ENCODE peak calls at places on chromosomes 16 and 17, in eight cellular contexts. B is Calu3; F is transverse colon; T is BJ; U is glutamatergic neuron; R is endothelial cell; K is CD8-positive, alpha-beta T cell; J is bronchial epithelial cell. Z is an unnamed sample.
A peak's percentile ranks its signal among the peaks of the same experiment; 100 is the strongest.

GRCh38 chr17:42247734-42248133 is 28.5 kb downstream of the STAT5B start:
- DNase-seq in U (no peak), K (no peak), B (peak; percentile 9), R (no peak), F (no peak), T (no peak), J (peak; percentile 54), Z (peak; percentile 50)

GRCh38 chr16:87856796-87857228 is 12.5 kb downstream of the SLC7A5 start:
- DNase-seq in B (peak; percentile 63), J (no peak), U (no peak), K (no peak), F (no peak), R (no peak), T (no peak), Z (no peak)

GRCh38 chr17:35587074-35587961 is at the start of gene AP2B1:
- DNase-seq in U (peak; percentile 96), F (peak; percentile 96), K (peak; percentile 96), J (peak; percentile 92), B (peak; percentile 93), R (peak; percentile 95), T (peak; percentile 69), Z (peak; percentile 94)

GRCh38 chr16:50144211-50144610 is 8.9 kb upstream of the TENT4B start:
- DNase-seq in J (no peak), B (no peak), F (no peak), R (no peak), K (no peak), U (no peak), T (no peak), Z (no peak)

GRCh38 chr17:41527076-41528023 is 758 bp downstream of the KRT19 start:
- DNase-seq in B (peak; percentile 80), T (no peak), J (no peak), U (no peak), R (no peak), K (no peak), F (peak; percentile 68), Z (no peak)

GRCh38 chr16:25413133-25413532 is 155.5 kb upstream of the ZKSCAN2 start:
- DNase-seq in R (no peak), K (no peak), J (no peak), F (no peak), B (no peak), U (no peak), T (no peak), Z (no peak)

GRCh38 chr17:45579529-45580495 is 89.3 kb upstream of the PLEKHM1 start:
- DNase-seq in K (no peak), B (no peak), U (no peak), T (no peak), F (peak; percentile 26), R (no peak), J (no peak), Z (no peak)

GRCh38 chr16:85231959-85232358 is 119.7 kb upstream of the CIBAR2 start:
- DNase-seq in T (no peak), K (no peak), F (no peak), R (no peak), B (no peak), J (no peak), U (no peak), Z (no peak)

GRCh38 chr17:53061446-53061845 is 761.3 kb upstream of the KIF2B start:
- DNase-seq in U (no peak), B (no peak), T (no peak), K (no peak), R (no peak), J (no peak), F (no peak), Z (no peak)

GRCh38 chr16:55019419-55020131 is 88.9 kb downstream of the IRX5 start:
- DNase-seq in B (no peak), T (no peak), J (no peak), U (no peak), F (no peak), R (no peak), K (no peak), Z (no peak)

GRCh38 chr16:55018881-55019280 is 88.2 kb downstream of the IRX5 start:
- DNase-seq in U (no peak), B (no peak), T (no peak), J (no peak), F (no peak), K (no peak), R (no peak), Z (no peak)

DNA sequence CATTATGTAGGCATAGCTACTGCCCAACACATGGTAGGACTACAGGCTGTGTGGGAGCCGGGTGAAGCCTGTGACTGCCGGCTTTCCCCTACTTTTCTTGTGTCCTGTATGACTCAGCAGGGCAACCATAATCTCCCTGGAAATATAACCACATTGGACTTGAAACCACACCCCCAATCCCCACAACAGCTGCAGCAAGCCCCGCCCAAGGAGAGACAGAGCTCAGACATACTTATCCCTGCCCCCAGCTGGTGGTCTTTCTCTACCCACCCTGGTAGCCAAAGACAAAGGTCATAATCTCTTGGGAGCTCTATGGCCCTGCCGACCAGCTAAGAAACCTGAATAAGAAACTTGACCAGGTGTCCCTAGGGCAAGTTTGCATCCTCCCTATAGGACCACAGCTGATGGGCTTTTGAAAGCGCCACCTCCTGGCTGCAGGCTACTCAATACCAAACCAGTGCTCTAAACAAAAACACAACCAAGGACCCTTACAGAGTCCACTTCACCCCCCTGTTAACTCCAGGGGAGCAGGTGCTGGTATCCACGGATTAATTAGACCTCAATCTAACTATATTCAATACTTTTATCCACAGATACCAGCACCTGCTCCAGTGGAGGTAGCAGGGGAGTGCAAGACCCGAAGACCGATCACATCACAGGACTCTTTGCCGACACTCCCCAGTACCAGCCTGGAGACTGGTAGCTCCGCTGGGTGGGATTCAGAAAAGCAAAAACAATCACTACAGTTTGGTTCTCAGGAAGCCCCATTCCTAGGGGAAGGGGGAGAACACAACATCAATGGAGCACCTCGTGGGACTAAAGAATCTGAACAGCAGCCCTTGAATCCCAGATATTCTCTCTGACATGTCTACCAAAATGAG is 91.2 kb downstream of the IRX5 start:
- DNase-seq in R (peak; percentile 26), K (no peak), F (peak; percentile 13), J (peak; percentile 74), U (no peak), T (no peak), B (peak; percentile 40), Z (no peak)
- TF ChIP-seq CTCF in R (no peak), K (no peak), F (peak; percentile 8), J (no peak), U (no peak), T (no peak), B (no peak), Z (no peak)

GRCh38 chr17:58250344-58251011 is 12.1 kb downstream of the LPO start:
- DNase-seq in B (no peak), U (no peak), T (no peak), J (no peak), K (no peak), F (no peak), R (no peak), Z (no peak)

GRCh38 chr17:58249270-58250133 is 11.1 kb downstream of the LPO start:
- DNase-seq in U (peak; percentile 90), R (peak; percentile 82), K (peak; percentile 74), F (peak; percentile 65), B (peak; percentile 56), J (no peak), T (no peak), Z (peak; percentile 72)

GRCh38 chr17:58252141-58252540 is 13.8 kb downstream of the LPO start:
- DNase-seq in K (no peak), J (no peak), B (no peak), T (no peak), R (no peak), U (no peak), F (no peak), Z (no peak)

GRCh38 chr17:58253082-58253481 is 14.7 kb downstream of the LPO start:
- DNase-seq in K (no peak), U (no peak), J (no peak), R (no peak), T (no peak), B (no peak), F (no peak), Z (no peak)

DNA sequence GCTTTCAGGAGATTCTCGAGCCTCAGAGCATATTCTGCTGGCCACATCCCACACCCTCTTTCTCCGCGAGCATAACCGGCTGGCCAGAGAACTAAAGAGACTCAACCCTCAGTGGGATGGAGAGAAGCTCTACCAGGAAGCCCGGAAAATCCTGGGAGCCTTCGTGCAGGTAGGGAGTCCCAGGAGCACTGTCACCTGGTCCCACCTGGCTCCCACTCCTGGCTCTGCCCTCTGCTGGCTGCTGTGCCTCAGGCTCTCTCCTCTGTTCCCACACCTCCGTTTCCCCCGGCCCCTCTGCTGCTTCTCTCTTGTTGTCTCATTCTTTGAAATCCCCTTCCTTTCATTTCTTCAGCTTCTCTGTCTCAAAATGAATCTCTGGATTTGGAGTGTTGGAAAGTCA is 16.4 kb downstream of the LPO start:
- DNase-seq in J (no peak), F (no peak), U (no peak), B (peak; percentile 25), R (no peak), K (no peak), T (no peak), Z (no peak)
- TF ChIP-seq CTCF in J (peak; percentile 46), F (no peak), U (no peak), B (no peak), R (no peak), K (no peak), T (no peak), Z (no peak)

DNA sequence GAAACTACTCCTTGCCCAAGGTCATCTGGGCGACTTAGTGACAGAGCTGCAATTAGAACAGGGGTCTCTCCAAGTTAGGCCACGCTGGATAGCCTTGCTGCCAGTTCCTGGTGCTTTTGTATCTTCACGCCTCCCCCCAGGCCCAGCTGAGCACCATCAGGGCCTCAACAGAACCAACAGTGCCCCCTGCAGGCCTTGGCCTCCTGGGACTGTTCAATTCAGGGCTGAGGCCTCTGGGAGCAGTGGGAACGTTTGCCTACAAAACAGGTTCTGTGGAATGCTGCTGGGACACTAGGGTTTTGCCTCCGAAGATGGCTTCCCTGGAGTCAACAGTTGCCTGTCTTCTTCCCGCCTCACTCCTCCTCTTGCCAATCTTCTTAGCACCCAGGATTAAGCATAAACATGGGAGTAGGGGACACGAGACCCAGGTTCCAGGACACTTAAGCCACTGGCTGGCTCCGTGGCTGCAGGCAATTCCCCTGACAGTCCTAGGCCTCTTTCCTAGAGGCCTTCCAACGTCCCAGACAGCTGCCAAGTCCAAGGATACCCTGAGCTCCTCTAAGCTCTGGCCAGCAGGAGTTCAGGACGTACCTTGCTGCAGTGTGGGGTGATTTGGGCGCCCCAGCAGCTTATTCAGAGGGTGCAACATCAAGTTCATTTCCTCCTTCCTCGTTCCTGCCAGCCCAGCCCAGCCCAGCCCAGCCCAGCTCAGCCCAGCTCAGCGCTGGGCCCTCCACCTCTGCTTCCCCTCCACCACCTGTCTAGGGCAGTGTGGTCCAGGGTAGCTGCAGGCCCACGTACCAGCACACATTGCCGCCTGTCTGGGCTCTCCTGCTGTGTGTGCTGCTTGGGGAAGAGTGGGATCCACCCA is 246.6 kb upstream of the RPL38 start:
- DNase-seq in B (peak; percentile 68), T (no peak), F (peak; percentile 69), J (peak; percentile 17), U (peak; percentile 68), R (peak; percentile 89), K (peak; percentile 53), Z (peak; percentile 34)
- TF ChIP-seq CTCF in B (peak; percentile 28), T (no peak), F (peak; percentile 35), J (peak; percentile 41), U (peak; percentile 50), R (peak; percentile 74), K (peak; percentile 35), Z (peak; percentile 58)

DNA sequence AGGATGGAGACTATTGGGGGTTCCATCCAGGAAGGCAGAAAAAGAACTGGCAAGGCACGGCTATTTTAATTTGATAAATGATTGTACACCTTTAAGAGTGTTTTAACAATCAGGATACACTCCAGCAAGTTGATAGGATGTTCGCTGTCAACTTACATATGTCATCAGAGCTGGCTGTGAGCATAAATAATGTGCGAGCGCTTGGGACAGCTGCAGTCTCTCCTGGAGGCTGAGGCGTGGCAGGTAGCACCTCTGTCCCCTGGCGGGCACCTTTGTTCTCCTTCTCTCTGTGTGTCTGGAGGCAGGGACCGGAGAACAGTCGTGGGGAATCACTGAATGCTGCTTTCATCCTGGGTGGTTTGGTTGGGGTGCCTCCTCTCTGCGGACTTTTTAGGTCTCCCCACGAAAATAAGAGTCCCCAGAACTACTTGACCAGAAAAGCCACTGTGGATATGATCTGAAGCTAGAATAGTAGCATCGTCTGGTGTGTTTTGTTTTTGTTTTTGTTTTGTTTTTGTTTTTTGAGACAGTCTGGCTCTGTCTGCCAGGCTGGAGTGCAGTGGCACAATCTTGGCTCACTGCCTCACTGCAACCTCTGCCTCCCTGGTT is 9.4 kb downstream of the BAHCC1 start:
- DNase-seq in J (no peak), F (peak; percentile 59), U (no peak), T (no peak), K (no peak), B (no peak), R (no peak), Z (no peak)
- TF ChIP-seq CTCF in J (no peak), F (peak; percentile 7), U (no peak), T (no peak), K (no peak), B (no peak), R (no peak), Z (no peak)